ENCODE peak calls at places on chromosomes 4 and X, in ten cellular contexts. One of them, this sample, is unnamed.

GRCh38 chr4:100244347-100244746 is 54.1 kb upstream of the DDIT4L start:
- DNase-seq in body of pancreas: no peak
- DNase-seq in Peyer's patch: no peak
- DNase-seq in fibroblast of villous mesenchyme: no peak
- DNase-seq in stomach: no peak
- DNase-seq in astrocyte of the spinal cord: no peak
- DNase-seq in cardiac muscle cell: no peak
- DNase-seq in HCT116: no peak
- DNase-seq in heart right ventricle: no peak
- DNase-seq in mammary epithelial cell: no peak
- DNase-seq in this sample: no peak

GRCh38 chr4:181909368-181909767 is 333.8 kb upstream of the TENM3 start:
- DNase-seq in body of pancreas: no peak
- DNase-seq in Peyer's patch: no peak
- DNase-seq in fibroblast of villous mesenchyme: peak
- DNase-seq in stomach: no peak
- DNase-seq in astrocyte of the spinal cord: peak
- DNase-seq in cardiac muscle cell: peak
- DNase-seq in HCT116: no peak
- DNase-seq in heart right ventricle: no peak
- DNase-seq in mammary epithelial cell: peak
- DNase-seq in this sample: no peak

GRCh38 chr4:142858965-142859364 is 12.9 kb upstream of the INPP4B start:
- DNase-seq in body of pancreas: no peak
- DNase-seq in Peyer's patch: no peak
- DNase-seq in fibroblast of villous mesenchyme: no peak
- DNase-seq in stomach: no peak
- DNase-seq in astrocyte of the spinal cord: no peak
- DNase-seq in cardiac muscle cell: no peak
- DNase-seq in HCT116: no peak
- DNase-seq in heart right ventricle: no peak
- DNase-seq in mammary epithelial cell: no peak
- DNase-seq in this sample: no peak

GRCh38 chr4:136392576-136392975 is 1139.7 kb downstream of the PCDH18 start:
- DNase-seq in body of pancreas: no peak
- DNase-seq in Peyer's patch: no peak
- DNase-seq in fibroblast of villous mesenchyme: peak
- DNase-seq in stomach: no peak
- DNase-seq in astrocyte of the spinal cord: peak
- DNase-seq in cardiac muscle cell: no peak
- DNase-seq in HCT116: no peak
- DNase-seq in heart right ventricle: no peak
- DNase-seq in mammary epithelial cell: no peak
- DNase-seq in this sample: no peak

GRCh38 chr4:83546796-83547195 is 10.9 kb downstream of the GPAT3 start:
- DNase-seq in body of pancreas: no peak
- DNase-seq in Peyer's patch: no peak
- DNase-seq in fibroblast of villous mesenchyme: peak
- DNase-seq in stomach: no peak
- DNase-seq in astrocyte of the spinal cord: no peak
- DNase-seq in cardiac muscle cell: peak
- DNase-seq in HCT116: no peak
- DNase-seq in heart right ventricle: no peak
- DNase-seq in mammary epithelial cell: no peak
- DNase-seq in this sample: no peak

GRCh38 chr4:60724623-60725022 is 475.5 kb upstream of the ADGRL3 start:
- DNase-seq in body of pancreas: no peak
- DNase-seq in Peyer's patch: no peak
- DNase-seq in fibroblast of villous mesenchyme: peak
- DNase-seq in stomach: no peak
- DNase-seq in astrocyte of the spinal cord: peak
- DNase-seq in cardiac muscle cell: peak
- DNase-seq in HCT116: no peak
- DNase-seq in heart right ventricle: peak
- DNase-seq in mammary epithelial cell: peak
- DNase-seq in this sample: no peak

GRCh38 chr4:145909331-145909730 is 29.3 kb downstream of the ZNF827 start:
- DNase-seq in body of pancreas: peak
- DNase-seq in Peyer's patch: peak
- DNase-seq in fibroblast of villous mesenchyme: peak
- DNase-seq in stomach: peak
- DNase-seq in astrocyte of the spinal cord: no peak
- DNase-seq in cardiac muscle cell: peak
- DNase-seq in HCT116: no peak
- DNase-seq in heart right ventricle: peak
- DNase-seq in mammary epithelial cell: peak
- DNase-seq in this sample: peak

GRCh38 chr4:13355036-13355910 is 128.9 kb downstream of the RAB28 start:
- DNase-seq in body of pancreas: no peak
- DNase-seq in Peyer's patch: no peak
- DNase-seq in fibroblast of villous mesenchyme: peak
- DNase-seq in stomach: no peak
- DNase-seq in astrocyte of the spinal cord: peak
- DNase-seq in cardiac muscle cell: peak
- DNase-seq in HCT116: no peak
- DNase-seq in heart right ventricle: no peak
- DNase-seq in mammary epithelial cell: no peak
- DNase-seq in this sample: no peak

GRCh38 chrX:29231800-29232199 is 644.6 kb downstream of the IL1RAPL1 start:
- DNase-seq in body of pancreas: no peak
- DNase-seq in Peyer's patch: no peak
- DNase-seq in fibroblast of villous mesenchyme: no peak
- DNase-seq in stomach: no peak
- DNase-seq in astrocyte of the spinal cord: peak
- DNase-seq in cardiac muscle cell: peak
- DNase-seq in HCT116: no peak
- DNase-seq in heart right ventricle: no peak
- DNase-seq in mammary epithelial cell: no peak
- DNase-seq in this sample: no peak

GRCh38 chrX:100864967-100865366 is 9.2 kb downstream of the NOX1 start:
- DNase-seq in body of pancreas: no peak
- DNase-seq in Peyer's patch: no peak
- DNase-seq in fibroblast of villous mesenchyme: peak
- DNase-seq in stomach: no peak
- DNase-seq in astrocyte of the spinal cord: peak
- DNase-seq in cardiac muscle cell: peak
- DNase-seq in HCT116: no peak
- DNase-seq in heart right ventricle: no peak
- DNase-seq in mammary epithelial cell: peak
- DNase-seq in this sample: no peak

GRCh38 chr4:16110906-16111305 is 27.1 kb upstream of the PROM1 start:
- DNase-seq in body of pancreas: no peak
- DNase-seq in Peyer's patch: no peak
- DNase-seq in fibroblast of villous mesenchyme: no peak
- DNase-seq in stomach: no peak
- DNase-seq in astrocyte of the spinal cord: no peak
- DNase-seq in cardiac muscle cell: no peak
- DNase-seq in HCT116: no peak
- DNase-seq in heart right ventricle: no peak
- DNase-seq in mammary epithelial cell: no peak
- DNase-seq in this sample: no peak

GRCh38 chr4:109046549-109047171 is 255.8 kb downstream of the COL25A1 start:
- DNase-seq in body of pancreas: no peak
- DNase-seq in Peyer's patch: no peak
- DNase-seq in fibroblast of villous mesenchyme: peak
- DNase-seq in stomach: no peak
- DNase-seq in astrocyte of the spinal cord: peak
- DNase-seq in cardiac muscle cell: peak
- DNase-seq in HCT116: no peak
- DNase-seq in heart right ventricle: no peak
- DNase-seq in mammary epithelial cell: no peak
- DNase-seq in this sample: no peak

GRCh38 chrX:118545510-118545909 is 49.9 kb downstream of the DOCK11 start:
- DNase-seq in body of pancreas: no peak
- DNase-seq in Peyer's patch: no peak
- DNase-seq in fibroblast of villous mesenchyme: no peak
- DNase-seq in stomach: no peak
- DNase-seq in astrocyte of the spinal cord: no peak
- DNase-seq in cardiac muscle cell: no peak
- DNase-seq in HCT116: no peak
- DNase-seq in heart right ventricle: no peak
- DNase-seq in mammary epithelial cell: no peak
- DNase-seq in this sample: peak

GRCh38 chr4:45648846-45649245 is 475.0 kb downstream of the GABRG1 start:
- DNase-seq in body of pancreas: no peak
- DNase-seq in Peyer's patch: no peak
- DNase-seq in fibroblast of villous mesenchyme: no peak
- DNase-seq in stomach: no peak
- DNase-seq in astrocyte of the spinal cord: no peak
- DNase-seq in cardiac muscle cell: no peak
- DNase-seq in HCT116: no peak
- DNase-seq in heart right ventricle: no peak
- DNase-seq in mammary epithelial cell: no peak
- DNase-seq in this sample: no peak

GRCh38 chr4:156516698-156517097 is 454.9 kb downstream of the PDGFC start:
- DNase-seq in body of pancreas: no peak
- DNase-seq in Peyer's patch: no peak
- DNase-seq in fibroblast of villous mesenchyme: no peak
- DNase-seq in stomach: no peak
- DNase-seq in astrocyte of the spinal cord: no peak
- DNase-seq in cardiac muscle cell: no peak
- DNase-seq in HCT116: no peak
- DNase-seq in heart right ventricle: no peak
- DNase-seq in mammary epithelial cell: no peak
- DNase-seq in this sample: no peak
- H3K4me3 ChIP-seq in body of pancreas: no peak
- H3K4me3 ChIP-seq in Peyer's patch: no peak
- H3K4me3 ChIP-seq in fibroblast of villous mesenchyme: no peak
- H3K4me3 ChIP-seq in stomach: no peak
- H3K4me3 ChIP-seq in astrocyte of the spinal cord: no peak
- H3K4me3 ChIP-seq in cardiac muscle cell: no peak
- H3K4me3 ChIP-seq in HCT116: no peak
- H3K4me3 ChIP-seq in heart right ventricle: no peak
- H3K4me3 ChIP-seq in mammary epithelial cell: no peak
- H3K4me3 ChIP-seq in this sample: no peak

GRCh38 chr4:137533855-137534254 is 1.6 kb upstream of the PCDH18 start:
- DNase-seq in body of pancreas: no peak
- DNase-seq in Peyer's patch: no peak
- DNase-seq in fibroblast of villous mesenchyme: no peak
- DNase-seq in stomach: no peak
- DNase-seq in astrocyte of the spinal cord: no peak
- DNase-seq in cardiac muscle cell: no peak
- DNase-seq in HCT116: no peak
- DNase-seq in heart right ventricle: no peak
- DNase-seq in mammary epithelial cell: no peak
- DNase-seq in this sample: no peak
- H3K4me3 ChIP-seq in body of pancreas: no peak
- H3K4me3 ChIP-seq in Peyer's patch: no peak
- H3K4me3 ChIP-seq in fibroblast of villous mesenchyme: peak
- H3K4me3 ChIP-seq in stomach: no peak
- H3K4me3 ChIP-seq in astrocyte of the spinal cord: no peak
- H3K4me3 ChIP-seq in cardiac muscle cell: no peak
- H3K4me3 ChIP-seq in HCT116: no peak
- H3K4me3 ChIP-seq in heart right ventricle: no peak
- H3K4me3 ChIP-seq in mammary epithelial cell: no peak
- H3K4me3 ChIP-seq in this sample: no peak

GRCh38 chr4:47528651-47529050 is 43.6 kb downstream of the ATP10D start:
- DNase-seq in body of pancreas: no peak
- DNase-seq in Peyer's patch: no peak
- DNase-seq in fibroblast of villous mesenchyme: peak
- DNase-seq in stomach: no peak
- DNase-seq in astrocyte of the spinal cord: peak
- DNase-seq in cardiac muscle cell: peak
- DNase-seq in HCT116: no peak
- DNase-seq in heart right ventricle: no peak
- DNase-seq in mammary epithelial cell: peak
- DNase-seq in this sample: no peak

GRCh38 chr4:47519239-47519883 is 34.3 kb downstream of the ATP10D start:
- DNase-seq in body of pancreas: no peak
- DNase-seq in Peyer's patch: no peak
- DNase-seq in fibroblast of villous mesenchyme: no peak
- DNase-seq in stomach: no peak
- DNase-seq in astrocyte of the spinal cord: peak
- DNase-seq in cardiac muscle cell: no peak
- DNase-seq in HCT116: no peak
- DNase-seq in heart right ventricle: no peak
- DNase-seq in mammary epithelial cell: peak
- DNase-seq in this sample: no peak

GRCh38 chr4:47526281-47526680 is 41.2 kb downstream of the ATP10D start:
- DNase-seq in body of pancreas: no peak
- DNase-seq in Peyer's patch: no peak
- DNase-seq in fibroblast of villous mesenchyme: peak
- DNase-seq in stomach: no peak
- DNase-seq in astrocyte of the spinal cord: peak
- DNase-seq in cardiac muscle cell: peak
- DNase-seq in HCT116: no peak
- DNase-seq in heart right ventricle: no peak
- DNase-seq in mammary epithelial cell: no peak
- DNase-seq in this sample: no peak

GRCh38 chr4:47530801-47531200 is 45.7 kb downstream of the ATP10D start:
- DNase-seq in body of pancreas: no peak
- DNase-seq in Peyer's patch: no peak
- DNase-seq in fibroblast of villous mesenchyme: no peak
- DNase-seq in stomach: no peak
- DNase-seq in astrocyte of the spinal cord: no peak
- DNase-seq in cardiac muscle cell: no peak
- DNase-seq in HCT116: no peak
- DNase-seq in heart right ventricle: no peak
- DNase-seq in mammary epithelial cell: no peak
- DNase-seq in this sample: no peak

GRCh38 chr4:47525154-47525819 is 40.2 kb downstream of the ATP10D start:
- DNase-seq in body of pancreas: peak
- DNase-seq in Peyer's patch: no peak
- DNase-seq in fibroblast of villous mesenchyme: peak
- DNase-seq in stomach: no peak
- DNase-seq in astrocyte of the spinal cord: peak
- DNase-seq in cardiac muscle cell: peak
- DNase-seq in HCT116: peak
- DNase-seq in heart right ventricle: peak
- DNase-seq in mammary epithelial cell: peak
- DNase-seq in this sample: no peak
- H3K4me3 ChIP-seq in body of pancreas: no peak
- H3K4me3 ChIP-seq in Peyer's patch: no peak
- H3K4me3 ChIP-seq in fibroblast of villous mesenchyme: no peak
- H3K4me3 ChIP-seq in stomach: no peak
- H3K4me3 ChIP-seq in astrocyte of the spinal cord: no peak
- H3K4me3 ChIP-seq in cardiac muscle cell: no peak
- H3K4me3 ChIP-seq in HCT116: no peak
- H3K4me3 ChIP-seq in heart right ventricle: no peak
- H3K4me3 ChIP-seq in mammary epithelial cell: peak
- H3K4me3 ChIP-seq in this sample: no peak

GRCh38 chr4:54277691-54278090 is 48.6 kb downstream of the PDGFRA start:
- DNase-seq in body of pancreas: peak
- DNase-seq in Peyer's patch: no peak
- DNase-seq in fibroblast of villous mesenchyme: peak
- DNase-seq in stomach: no peak
- DNase-seq in astrocyte of the spinal cord: peak
- DNase-seq in cardiac muscle cell: peak
- DNase-seq in HCT116: no peak
- DNase-seq in heart right ventricle: no peak
- DNase-seq in mammary epithelial cell: peak
- DNase-seq in this sample: no peak

GRCh38 chr4:54276633-54277426 is 47.7 kb downstream of the PDGFRA start:
- DNase-seq in body of pancreas: no peak
- DNase-seq in Peyer's patch: no peak
- DNase-seq in fibroblast of villous mesenchyme: no peak
- DNase-seq in stomach: no peak
- DNase-seq in astrocyte of the spinal cord: peak
- DNase-seq in cardiac muscle cell: no peak
- DNase-seq in HCT116: no peak
- DNase-seq in heart right ventricle: no peak
- DNase-seq in mammary epithelial cell: peak
- DNase-seq in this sample: no peak

GRCh38 chr4:54282837-54283236 is 53.7 kb downstream of the PDGFRA start:
- DNase-seq in body of pancreas: no peak
- DNase-seq in Peyer's patch: no peak
- DNase-seq in fibroblast of villous mesenchyme: no peak
- DNase-seq in stomach: no peak
- DNase-seq in astrocyte of the spinal cord: no peak
- DNase-seq in cardiac muscle cell: no peak
- DNase-seq in HCT116: no peak
- DNase-seq in heart right ventricle: no peak
- DNase-seq in mammary epithelial cell: no peak
- DNase-seq in this sample: no peak

GRCh38 chr4:54281060-54281781 is 52.1 kb downstream of the PDGFRA start:
- DNase-seq in body of pancreas: peak
- DNase-seq in Peyer's patch: peak
- DNase-seq in fibroblast of villous mesenchyme: peak
- DNase-seq in stomach: peak
- DNase-seq in astrocyte of the spinal cord: peak
- DNase-seq in cardiac muscle cell: peak
- DNase-seq in HCT116: no peak
- DNase-seq in heart right ventricle: peak
- DNase-seq in mammary epithelial cell: peak
- DNase-seq in this sample: no peak
- H3K4me3 ChIP-seq in body of pancreas: no peak
- H3K4me3 ChIP-seq in Peyer's patch: no peak
- H3K4me3 ChIP-seq in fibroblast of villous mesenchyme: no peak
- H3K4me3 ChIP-seq in stomach: no peak
- H3K4me3 ChIP-seq in astrocyte of the spinal cord: no peak
- H3K4me3 ChIP-seq in cardiac muscle cell: no peak
- H3K4me3 ChIP-seq in HCT116: no peak
- H3K4me3 ChIP-seq in heart right ventricle: no peak
- H3K4me3 ChIP-seq in mammary epithelial cell: no peak
- H3K4me3 ChIP-seq in this sample: no peak